ENCODE peak calls at places on chromosome 13, in five cellular contexts. One of them, this sample, is unnamed.

GRCh38 chr13:92187378-92187989 is 789.1 kb downstream of the GPC5 start:
- DNase-seq in activated CD8-positive, alpha-beta T cell treated with anti-CD3 and anti-CD28 coated beads for 36 hours: peak
- DNase-seq in GM04504: peak
- DNase-seq in naive B cell: peak
- DNase-seq in NCI-H774: no peak
- DNase-seq in this sample: peak

GRCh38 chr13:30019648-30020626 is 169.5 kb upstream of the UBL3 start:
- DNase-seq in NCI-H774: no peak
- DNase-seq in activated CD8-positive, alpha-beta T cell treated with anti-CD3 and anti-CD28 coated beads for 36 hours: no peak
- DNase-seq in GM04504: no peak
- DNase-seq in naive B cell: no peak
- DNase-seq in this sample: no peak

GRCh38 chr13:39025433-39025839 is 12.5 kb downstream of the PROSER1 start:
- DNase-seq in GM04504: no peak
- DNase-seq in activated CD8-positive, alpha-beta T cell treated with anti-CD3 and anti-CD28 coated beads for 36 hours: no peak
- DNase-seq in NCI-H774: no peak
- DNase-seq in naive B cell: no peak
- DNase-seq in this sample: no peak

GRCh38 chr13:97492257-97492656 is 58.3 kb downstream of the RAP2A start:
- DNase-seq in GM04504: no peak
- DNase-seq in naive B cell: no peak
- DNase-seq in NCI-H774: peak
- DNase-seq in activated CD8-positive, alpha-beta T cell treated with anti-CD3 and anti-CD28 coated beads for 36 hours: no peak
- DNase-seq in this sample: peak

GRCh38 chr13:99374994-99375805 is 68.0 kb upstream of the GPR183 start:
- DNase-seq in activated CD8-positive, alpha-beta T cell treated with anti-CD3 and anti-CD28 coated beads for 36 hours: peak
- DNase-seq in NCI-H774: no peak
- DNase-seq in GM04504: no peak
- DNase-seq in naive B cell: peak
- DNase-seq in this sample: peak

GRCh38 chr13:30997697-30998547 is 65.5 kb downstream of the TEX26 start:
- DNase-seq in GM04504: no peak
- DNase-seq in activated CD8-positive, alpha-beta T cell treated with anti-CD3 and anti-CD28 coated beads for 36 hours: no peak
- DNase-seq in naive B cell: no peak
- DNase-seq in NCI-H774: no peak
- DNase-seq in this sample: no peak

GRCh38 chr13:79508224-79508961 is 27.4 kb downstream of the NDFIP2 start:
- DNase-seq in naive B cell: no peak
- DNase-seq in GM04504: no peak
- DNase-seq in activated CD8-positive, alpha-beta T cell treated with anti-CD3 and anti-CD28 coated beads for 36 hours: no peak
- DNase-seq in NCI-H774: no peak
- DNase-seq in this sample: no peak

GRCh38 chr13:81795710-81796109 is 1454.8 kb upstream of the SPRY2 start:
- DNase-seq in NCI-H774: no peak
- DNase-seq in GM04504: no peak
- DNase-seq in activated CD8-positive, alpha-beta T cell treated with anti-CD3 and anti-CD28 coated beads for 36 hours: no peak
- DNase-seq in naive B cell: no peak
- DNase-seq in this sample: no peak

GRCh38 chr13:31947506-31947905 is 84.1 kb upstream of the FRY start:
- DNase-seq in activated CD8-positive, alpha-beta T cell treated with anti-CD3 and anti-CD28 coated beads for 36 hours: no peak
- DNase-seq in naive B cell: no peak
- DNase-seq in NCI-H774: no peak
- DNase-seq in GM04504: no peak
- DNase-seq in this sample: no peak

GRCh38 chr13:41465215-41465907 is 8.0 kb downstream of the RGCC start:
- DNase-seq in activated CD8-positive, alpha-beta T cell treated with anti-CD3 and anti-CD28 coated beads for 36 hours: peak
- DNase-seq in naive B cell: peak
- DNase-seq in NCI-H774: no peak
- DNase-seq in GM04504: peak
- DNase-seq in this sample: peak

This sample was measured in GM12865.